ENCODE peak calls at places on chromosomes 11 and 22, in eight cellular contexts. U is fibroblast of villous mesenchyme, L is brain microvascular endothelial cell, J is psoas muscle, V is mammary epithelial cell, P is HFFc6, A is AG09309, I is GM23338. G is an unnamed sample.

GRCh38 chr11:72238040-72238450 is 5.9 kb downstream of the PHOX2A start:
- DNase-seq in U (peak; percentile 62), L (peak; percentile 52), J (no peak), I (peak; percentile 95), V (peak; percentile 19), P (peak; percentile 60), A (no peak), G (peak; percentile 97)

GRCh38 chr22:44702479-44703219 is 645 bp downstream of the PRR5 start:
- DNase-seq in A (no peak), I (peak; percentile 78), J (no peak), U (peak; percentile 84), L (peak; percentile 17), P (no peak), V (peak; percentile 36), G (peak; percentile 83)

GRCh38 chr22:42613869-42614268 is 814 bp downstream of the POLDIP3 start:
- DNase-seq in J (no peak), U (peak; percentile 40), P (no peak), V (peak; percentile 45), L (no peak), I (no peak), A (no peak), G (no peak)

GRCh38 chr22:30252411-30253204 is 6.0 kb upstream of the LIF start:
- DNase-seq in A (no peak), P (no peak), I (peak; percentile 47), U (no peak), L (no peak), J (no peak), V (peak; percentile 21), G (peak; percentile 66)

GRCh38 chr11:33773399-33774355 is 643 bp downstream of the FBXO3 start:
- DNase-seq in L (no peak), P (peak; percentile 22), J (peak; percentile 23), I (peak; percentile 40), A (no peak), V (peak; percentile 37), U (peak; percentile 20), G (peak; percentile 44)

GRCh38 chr11:27025312-27025955 is 15.2 kb upstream of the BBOX1 start:
- DNase-seq in V (no peak), U (no peak), I (no peak), P (no peak), J (no peak), A (no peak), L (no peak), G (no peak)

GRCh38 chr22:32717337-32718240 is 83.9 kb upstream of the TIMP3 start:
- DNase-seq in U (peak; percentile 87), L (no peak), V (no peak), J (peak; percentile 30), P (no peak), A (no peak), I (no peak), G (no peak)

GRCh38 chr11:2581931-2582435 is 117.8 kb downstream of the KCNQ1OT1 start:
- DNase-seq in U (no peak), L (no peak), J (no peak), I (no peak), V (no peak), A (no peak), P (no peak), G (peak; percentile 43)

GRCh38 chr11:117670924-117671323 is 126.1 kb downstream of the DSCAML1 start:
- DNase-seq in L (no peak), P (no peak), J (no peak), I (peak; percentile 78), V (no peak), U (no peak), A (no peak), G (peak; percentile 72)

GRCh38 chr11:4482445-4482844 is at the start of gene OR52K1:
- DNase-seq in V (no peak), L (no peak), J (no peak), A (no peak), P (no peak), I (no peak), U (no peak), G (no peak)

GRCh38 chr11:10909141-10909883 is 51.5 kb upstream of the ZBED5 start:
- DNase-seq in P (peak; percentile 47), U (no peak), A (no peak), J (no peak), V (peak; percentile 69), I (peak; percentile 8), L (peak; percentile 19), G (no peak)

GRCh38 chr11:3192511-3193372 is 25.9 kb downstream of the MRGPRG start:
- DNase-seq in L (no peak), A (no peak), I (no peak), J (no peak), P (no peak), V (no peak), U (no peak), G (peak; percentile 48)

GRCh38 chr22:46697811-46698515 is 40.1 kb downstream of the CERK start:
- DNase-seq in A (no peak), J (no peak), L (no peak), I (no peak), P (no peak), V (no peak), U (no peak), G (no peak)

GRCh38 chr11:73528877-73529530 is 68.9 kb downstream of the FAM168A start:
- DNase-seq in V (no peak), U (no peak), I (peak; percentile 42), J (no peak), L (no peak), P (no peak), A (no peak), G (peak; percentile 60)

GRCh38 chr11:17771841-17772401 is 37.3 kb downstream of the KCNC1 start:
- DNase-seq in P (no peak), J (no peak), V (no peak), A (no peak), U (no peak), I (no peak), L (no peak), G (no peak)

GRCh38 chr22:32880906-32881596 is 79.5 kb downstream of the TIMP3 start:
- DNase-seq in U (peak; percentile 90), V (no peak), I (no peak), P (peak; percentile 17), A (no peak), J (peak; percentile 60), L (peak; percentile 72), G (peak; percentile 61)

GRCh38 chr11:129230006-129230405 is 37.9 kb upstream of the ARHGAP32 start:
- DNase-seq in L (no peak), I (no peak), J (no peak), U (peak; percentile 22), P (no peak), A (no peak), V (no peak), G (no peak)

GRCh38 chr22:41963453-41964105 is 5.7 kb upstream of the SEPTIN3 start:
- DNase-seq in V (no peak), U (no peak), A (peak; percentile 21), J (no peak), I (no peak), P (no peak), L (no peak), G (peak; percentile 70)

GRCh38 chr22:44398791-44399190 is 86.0 kb upstream of the SHISAL1 start:
- DNase-seq in I (no peak), V (no peak), L (no peak), A (no peak), P (no peak), J (no peak), U (no peak), G (peak; percentile 40)

GRCh38 chr11:17476317-17477083 is at the start of gene ABCC8:
- DNase-seq in A (no peak), L (no peak), P (no peak), J (no peak), I (peak; percentile 71), V (peak; percentile 15), U (no peak), G (peak; percentile 82)

GRCh38 chr22:19766235-19766505 is 5.6 kb downstream of the TBX1 start:
- DNase-seq in V (no peak), U (no peak), P (no peak), J (no peak), I (peak; percentile 48), A (no peak), L (no peak), G (no peak)

GRCh38 chr22:38305481-38306448 is 11.5 kb downstream of the CSNK1E start:
- DNase-seq in A (no peak), J (no peak), I (peak; percentile 84), P (no peak), L (no peak), U (peak; percentile 62), V (peak; percentile 63), G (peak; percentile 88)
- TF ChIP-seq CTCF in A (no peak), J (no peak), I (peak; percentile 43), P (peak; percentile 21), L (no peak), U (peak; percentile 7), V (no peak), G (peak; percentile 63)

GRCh38 chr11:69067200-69067599 is 18.5 kb downstream of the TPCN2 start:
- DNase-seq in P (no peak), J (no peak), V (no peak), I (no peak), U (no peak), A (no peak), L (no peak), G (no peak)
- TF ChIP-seq CTCF in P (no peak), J (no peak), V (no peak), I (no peak), U (no peak), A (no peak), L (no peak), G (no peak)

DNA sequence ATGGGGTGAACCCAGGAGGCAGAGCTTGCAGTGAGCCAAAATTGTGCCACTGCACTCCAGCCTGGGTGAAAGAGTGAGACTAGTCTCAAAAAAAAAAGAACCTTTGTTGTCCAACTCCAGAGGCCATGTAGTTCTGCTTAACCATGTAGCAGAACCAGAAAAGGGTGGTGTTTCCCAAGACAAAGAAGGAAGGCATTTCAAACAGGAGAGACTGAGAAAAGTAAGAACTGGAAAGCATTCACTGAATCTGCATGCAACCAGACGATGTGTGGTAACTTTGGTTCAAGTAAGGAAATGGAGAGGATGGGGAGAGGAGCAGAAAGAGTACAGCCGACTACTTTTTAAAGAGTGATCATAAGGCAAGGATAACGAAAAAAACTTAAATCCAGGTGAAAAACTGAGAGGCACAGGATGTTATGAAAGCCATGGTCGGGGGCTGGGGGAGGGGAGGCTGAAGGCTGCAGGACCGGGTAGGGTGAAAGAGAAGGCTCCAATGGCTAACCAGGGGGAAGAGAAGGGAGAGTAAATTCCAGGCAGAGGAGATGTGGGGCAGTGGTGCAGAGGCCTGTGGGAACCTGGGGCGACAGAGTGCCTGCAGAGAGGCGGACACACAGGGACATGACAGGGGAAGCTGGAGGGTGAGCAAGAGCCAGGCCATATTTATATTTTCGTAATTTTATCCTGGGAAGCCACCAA is 48.8 kb downstream of the MAPK1 start:
- DNase-seq in A (no peak), P (no peak), U (no peak), L (no peak), I (peak; percentile 55), V (no peak), J (no peak), G (peak; percentile 60)
- TF ChIP-seq CTCF in A (no peak), P (no peak), U (no peak), L (no peak), I (no peak), V (no peak), J (no peak), G (no peak)

GRCh38 chr11:66192181-66192888 is 76.1 kb upstream of the RAB1B start:
- DNase-seq in J (no peak), A (no peak), V (no peak), U (peak; percentile 28), I (no peak), L (no peak), P (no peak), G (no peak)
- TF ChIP-seq CTCF in J (no peak), A (no peak), V (no peak), U (no peak), I (no peak), L (no peak), P (no peak), G (no peak)

GRCh38 chr11:92211576-92212167 is 12.9 kb upstream of the FAT3 start:
- DNase-seq in V (peak; percentile 21), A (peak; percentile 14), U (peak; percentile 43), P (peak; percentile 43), J (no peak), I (peak; percentile 63), L (peak; percentile 22), G (peak; percentile 75)
- TF ChIP-seq CTCF in V (no peak), A (peak; percentile 67), U (peak; percentile 54), P (peak; percentile 68), J (no peak), I (peak; percentile 47), L (peak; percentile 74), G (peak; percentile 73)